ENCODE peak calls at places on chromosomes 1 and 21, in four cellular contexts. N is GDM1, B is B cell, K is posterior vena cava. Q is an unnamed sample.
A peak's percentile ranks its signal among the peaks of the same experiment; 100 is the strongest.

GRCh38 chr1:24199291-24199900 is 12.3 kb upstream of the IFNLR1 start:
- DNase-seq in N (peak; percentile 13), B (peak; percentile 82), K (no peak), Q (peak; percentile 79)

GRCh38 chr1:20540281-20540680 is 12.1 kb upstream of the FAM43B start:
- DNase-seq in N (no peak), K (no peak), B (no peak), Q (no peak)

GRCh38 chr1:236398538-236398937 is 4.5 kb downstream of the EDARADD start:
- DNase-seq in N (no peak), K (no peak), B (no peak), Q (no peak)

GRCh38 chr1:57061369-57061768 is 95.6 kb upstream of the C8B start:
- DNase-seq in B (no peak), N (no peak), K (no peak), Q (peak; percentile 17)

GRCh38 chr1:218201004-218201403 is 84.1 kb upstream of the RRP15 start:
- DNase-seq in N (no peak), K (no peak), B (no peak), Q (no peak)

GRCh38 chr21:45331521-45332257 is 44.0 kb upstream of the POFUT2 start:
- DNase-seq in B (no peak), K (peak; percentile 64), N (no peak), Q (no peak)

GRCh38 chr1:87169250-87169910 is 159.3 kb upstream of the LMO4 start:
- DNase-seq in N (no peak), K (no peak), B (no peak), Q (no peak)

GRCh38 chr1:75273110-75273509 is 138.9 kb downstream of the LHX8 start:
- DNase-seq in K (no peak), N (no peak), B (no peak), Q (no peak)

GRCh38 chr1:67332653-67333529 is 25.2 kb downstream of the IL12RB2 start:
- DNase-seq in B (no peak), N (no peak), K (no peak), Q (no peak)

GRCh38 chr1:219862366-219862765 is 66.0 kb downstream of the SLC30A10 start:
- DNase-seq in B (no peak), K (no peak), N (no peak), Q (no peak)

GRCh38 chr21:39182484-39183271 is 573 bp downstream of the PSMG1 start:
- DNase-seq in K (no peak), N (no peak), B (no peak), Q (peak; percentile 24)

GRCh38 chr1:211632808-211633522 is 42.5 kb downstream of the NEK2 start:
- DNase-seq in B (no peak), N (peak; percentile 30), K (peak; percentile 83), Q (no peak)

Q was measured in HT-29.